ENCODE peak calls at places on chromosomes 16 and 17, in five cellular contexts. O, R, T, M and X are unnamed samples.

GRCh38 chr16:52617591-52617990 is 70.6 kb upstream of the TOX3 start:
- DNase-seq in T (no peak), R (no peak), M (no peak), O (no peak), X (no peak)

GRCh38 chr17:35254107-35254802 is 11.4 kb downstream of the SLFN5 start:
- DNase-seq in T (no peak), R (no peak), M (no peak), O (peak; percentile 97), X (peak; percentile 43)

GRCh38 chr16:66923866-66924265 is 1.5 kb downstream of the RRAD start:
- DNase-seq in M (no peak), T (no peak), R (no peak), O (no peak), X (no peak)

GRCh38 chr17:19546289-19547065 is 12.8 kb downstream of the SLC47A1 start:
- DNase-seq in M (no peak), T (no peak), R (no peak), O (no peak), X (no peak)

GRCh38 chr17:29107933-29108805 is 65.2 kb downstream of the PIPOX start:
- DNase-seq in M (no peak), R (no peak), O (no peak), T (peak; percentile 86), X (peak; percentile 44)

GRCh38 chr16:11076259-11077018 is 132.1 kb downstream of the CLEC16A start:
- DNase-seq in T (no peak), O (peak; percentile 44), M (peak; percentile 36), R (peak; percentile 79), X (no peak)

GRCh38 chr17:72187544-72187943 is 66.7 kb downstream of the SOX9 start:
- DNase-seq in M (no peak), T (no peak), R (no peak), O (peak; percentile 9), X (no peak)

GRCh38 chr16:76583466-76583865 is 306.3 kb downstream of the CNTNAP4 start:
- DNase-seq in T (peak; percentile 55), R (no peak), M (no peak), O (no peak), X (no peak)

GRCh38 chr17:40560592-40561293 is 4.5 kb downstream of the CCR7 start:
- DNase-seq in O (peak; percentile 57), T (no peak), M (peak; percentile 62), R (peak; percentile 96), X (no peak)

GRCh38 chr17:78675836-78676235 is 98.6 kb upstream of the DNAH17 start:
- DNase-seq in M (no peak), R (no peak), O (no peak), T (no peak), X (no peak)

GRCh38 chr17:82929011-82929622 is 89.3 kb upstream of the ZNF750 start:
- DNase-seq in M (no peak), T (no peak), O (no peak), R (no peak), X (no peak)

GRCh38 chr17:34853916-34854315 is 107.3 kb downstream of the CCT6B start:
- DNase-seq in M (no peak), O (no peak), T (no peak), R (no peak), X (no peak)

GRCh38 chr16:12747261-12747660 is 56.4 kb downstream of the CPPED1 start:
- DNase-seq in M (no peak), T (no peak), O (no peak), R (no peak), X (no peak)

DNA sequence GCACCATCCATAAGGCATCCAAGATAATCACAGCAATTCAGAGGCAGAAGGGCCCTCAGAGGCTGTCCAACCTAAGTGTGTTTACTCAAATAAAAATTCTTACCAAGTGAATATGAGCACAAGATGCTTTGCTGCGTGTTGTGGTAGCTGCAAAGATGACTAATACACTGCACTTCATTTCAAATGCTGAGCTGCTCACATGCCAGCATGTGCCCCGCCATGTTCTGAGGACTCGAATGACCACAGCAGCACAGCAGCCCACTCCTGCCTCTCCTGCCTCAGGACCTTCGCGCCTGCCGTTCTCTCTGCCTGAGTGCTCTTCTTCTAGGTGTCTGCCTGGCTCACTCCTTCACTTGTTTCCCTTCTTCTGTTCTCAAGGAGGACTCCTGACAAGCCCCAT is 19.0 kb downstream of the PIK3R5 start:
- DNase-seq in T (no peak), R (no peak), O (peak; percentile 2), M (no peak), X (no peak)
- TF ChIP-seq RCOR1 in T (no peak), R (no peak), O (no peak), M (no peak), X (no peak)

GRCh38 chr16:4508806-4509205 is 29.8 kb downstream of the CDIP1 start:
- DNase-seq in M (no peak), T (no peak), O (no peak), R (no peak), X (no peak)

GRCh38 chr16:4507588-4508345 is 30.8 kb downstream of the CDIP1 start:
- DNase-seq in O (no peak), R (no peak), M (no peak), T (no peak), X (no peak)

GRCh38 chr16:4509420-4509819 is 29.2 kb downstream of the CDIP1 start:
- DNase-seq in M (no peak), T (no peak), R (no peak), O (no peak), X (no peak)

GRCh38 chr16:4505356-4506153 is 29.4 kb downstream of the HMOX2 start:
- DNase-seq in O (no peak), R (peak; percentile 70), M (no peak), T (no peak), X (no peak)

GRCh38 chr16:4506450-4506849 is 30.3 kb downstream of the HMOX2 start:
- DNase-seq in T (peak; percentile 73), M (peak; percentile 62), R (peak; percentile 39), O (peak; percentile 82), X (peak; percentile 62)
- TF ChIP-seq RCOR1 in T (no peak), M (no peak), R (no peak), O (no peak), X (no peak)

GRCh38 chr17:10477701-10478100 is 8.3 kb upstream of the MYH4 start:
- DNase-seq in M (no peak), R (no peak), O (no peak), T (no peak), X (no peak)

GRCh38 chr17:10469459-10469858 is at the start of gene MYH4:
- DNase-seq in R (no peak), T (no peak), O (no peak), M (no peak), X (no peak)

DNA sequence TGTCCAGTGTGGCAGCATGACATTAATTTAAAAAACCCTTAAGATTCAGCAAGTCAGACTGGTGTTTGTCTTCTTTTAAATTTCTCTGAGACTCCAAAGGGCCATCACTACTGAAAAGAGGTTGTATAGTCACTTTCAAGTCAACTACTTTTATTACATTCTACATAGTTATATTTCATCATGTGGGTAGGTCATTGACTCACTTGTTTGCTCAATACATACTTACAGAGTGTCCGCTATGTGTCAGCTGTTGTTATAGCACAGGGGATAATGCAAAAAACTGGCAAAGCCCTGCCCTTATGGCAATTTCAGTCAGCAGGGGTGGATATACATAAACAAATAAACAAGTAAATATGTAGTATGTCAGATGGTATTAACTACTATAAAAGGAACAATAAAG is 2.5 kb upstream of the MYH4 start:
- DNase-seq in O (peak; percentile 3), R (no peak), T (no peak), M (no peak), X (no peak)
- TF ChIP-seq RCOR1 in O (no peak), R (no peak), T (no peak), M (no peak), X (no peak)

GRCh38 chr17:80584171-80584905 is 39.7 kb downstream of the RPTOR start:
- DNase-seq in T (no peak), O (peak; percentile 26), R (no peak), M (no peak), X (no peak)

GRCh38 chr17:80588687-80589086 is 44.0 kb downstream of the RPTOR start:
- DNase-seq in R (no peak), O (no peak), T (no peak), M (no peak), X (no peak)

GRCh38 chr17:80585880-80586279 is 41.2 kb downstream of the RPTOR start:
- DNase-seq in R (no peak), M (no peak), O (no peak), T (peak; percentile 72), X (no peak)

GRCh38 chr17:80591788-80592187 is 47.1 kb downstream of the RPTOR start:
- DNase-seq in T (no peak), M (no peak), R (no peak), O (no peak), X (no peak)

DNA sequence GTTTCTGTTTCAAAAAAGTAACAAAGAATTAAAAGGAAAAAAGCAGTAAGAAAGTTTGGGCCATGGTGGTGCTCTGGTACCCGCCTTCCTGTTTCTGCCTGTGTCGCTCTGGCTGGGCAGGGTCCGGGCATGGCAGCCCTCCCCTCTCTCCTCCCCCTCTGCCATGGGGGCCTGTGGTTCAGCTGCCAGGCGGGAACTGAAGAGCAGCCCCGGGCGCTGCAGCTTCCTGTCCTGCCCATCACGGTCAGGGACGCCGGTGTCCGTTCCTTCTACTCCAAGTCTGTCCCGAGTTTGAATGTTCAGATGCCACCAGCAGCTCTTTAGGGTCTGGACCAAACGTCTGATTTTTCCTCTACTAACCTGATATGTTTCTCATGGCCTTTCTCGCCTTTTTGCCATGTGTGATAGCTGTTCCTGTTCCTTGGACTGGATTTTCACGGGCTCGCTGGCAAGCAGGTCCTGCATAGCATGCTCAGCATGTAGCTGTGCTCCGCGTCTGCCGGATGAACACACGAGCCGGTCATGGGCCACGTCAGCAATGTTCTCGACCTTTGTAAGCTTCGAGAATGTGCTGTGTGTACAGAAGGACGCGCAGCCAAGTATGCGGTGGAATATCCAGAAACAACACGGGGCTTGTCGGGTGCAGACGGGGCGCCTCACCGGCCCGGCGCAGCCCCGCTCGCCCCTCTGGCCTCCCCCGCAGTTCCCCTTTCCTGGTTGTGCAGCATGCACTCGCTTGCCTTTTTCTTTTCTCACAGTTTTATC is 42.0 kb downstream of the RPTOR start:
- DNase-seq in M (no peak), T (peak; percentile 95), O (peak; percentile 90), R (no peak), X (no peak)
- TF ChIP-seq RCOR1 in M (no peak), T (no peak), O (no peak), R (no peak), X (no peak)

GRCh38 chr16:55369151-55369550 is 45.1 kb downstream of the IRX6 start:
- DNase-seq in R (no peak), O (no peak), T (no peak), M (no peak), X (no peak)
- TF ChIP-seq RCOR1 in R (no peak), O (no peak), T (no peak), M (no peak), X (no peak)

GRCh38 chr17:56908061-56908542 is 5.7 kb downstream of the TRIM25 start:
- DNase-seq in O (no peak), T (no peak), M (peak; percentile 29), R (peak; percentile 60), X (peak; percentile 53)
- TF ChIP-seq RCOR1 in O (no peak), T (no peak), M (no peak), R (no peak), X (no peak)

GRCh38 chr17:50785126-50785525 is 17.8 kb upstream of the ANKRD40CL start:
- DNase-seq in O (no peak), R (no peak), T (no peak), M (no peak), X (no peak)
- TF ChIP-seq RCOR1 in O (no peak), R (no peak), T (no peak), M (no peak), X (no peak)

GRCh38 chr17:77394540-77395295 is 253.9 kb downstream of the SEC14L1 start:
- DNase-seq in O (no peak), R (no peak), T (no peak), M (no peak), X (no peak)
- TF ChIP-seq RCOR1 in O (no peak), R (no peak), T (no peak), M (no peak), X (no peak)